ENCODE peak calls at places on chromosomes 12 and 14, in four cellular contexts. D, P, Q and T are unnamed samples.

GRCh38 chr14:26281280-26281998 is 316.4 kb downstream of the NOVA1 start:
- DNase-seq in Q (no peak), D (no peak), P (peak; percentile 77), T (no peak)

GRCh38 chr12:21992823-21993222 is 51.6 kb upstream of the ABCC9 start:
- DNase-seq in Q (no peak), P (peak; percentile 8), D (no peak), T (peak; percentile 20)

GRCh38 chr14:96016761-96017160 is 22.4 kb upstream of the C14orf132 start:
- DNase-seq in Q (peak; percentile 67), P (no peak), D (no peak), T (no peak)

GRCh38 chr14:102415671-102416070 is 52.9 kb downstream of the TECPR2 start:
- DNase-seq in Q (no peak), D (no peak), P (no peak), T (no peak)

GRCh38 chr12:24118675-24119074 is 169.2 kb upstream of the SOX5 start:
- DNase-seq in Q (no peak), P (peak; percentile 60), D (no peak), T (no peak)

GRCh38 chr12:131897276-131897675 is 2.9 kb downstream of the ULK1 start:
- DNase-seq in P (no peak), D (no peak), Q (no peak), T (no peak)

GRCh38 chr14:49999216-49999761 is 106.4 kb downstream of the ARF6 start:
- DNase-seq in Q (no peak), D (peak; percentile 58), P (peak; percentile 69), T (peak; percentile 85)

GRCh38 chr12:65962921-65963883 is 138.9 kb downstream of the HMGA2 start:
- DNase-seq in D (peak; percentile 5), Q (peak; percentile 45), P (no peak), T (peak; percentile 6)

GRCh38 chr14:76564471-76565119 is 188.7 kb downstream of the ESRRB start:
- DNase-seq in Q (peak; percentile 20), P (no peak), D (no peak), T (peak; percentile 1)

GRCh38 chr12:42985506-42985905 is 396.0 kb upstream of the PRICKLE1 start:
- DNase-seq in Q (peak; percentile 82), P (no peak), D (no peak), T (no peak)

GRCh38 chr14:76977793-76978730 is 50.4 kb downstream of the IRF2BPL start:
- DNase-seq in Q (no peak), D (peak; percentile 47), P (peak; percentile 38), T (no peak)

GRCh38 chr12:31585271-31585670 is 5.7 kb downstream of the DENND5B start:
- DNase-seq in D (no peak), Q (peak; percentile 32), P (no peak), T (no peak)

GRCh38 chr12:93960521-93960920 is 187.9 kb upstream of the PLXNC1 start:
- DNase-seq in D (no peak), P (peak; percentile 52), Q (no peak), T (no peak)

GRCh38 chr12:15808250-15808971 is 19.2 kb upstream of the EPS8 start:
- DNase-seq in P (peak; percentile 78), D (no peak), Q (no peak), T (no peak)

GRCh38 chr12:57238854-57239554 is 9.5 kb downstream of the SHMT2 start:
- DNase-seq in P (peak; percentile 89), D (peak; percentile 98), Q (peak; percentile 94), T (peak; percentile 90)

GRCh38 chr14:103597623-103598372 is 31.2 kb upstream of the KLC1 start:
- DNase-seq in Q (no peak), P (peak; percentile 88), D (no peak), T (no peak)

GRCh38 chr14:94370524-94370910 is 17.9 kb downstream of the SERPINA1 start:
- DNase-seq in P (no peak), Q (no peak), D (no peak), T (no peak)

GRCh38 chr14:97993508-97994019 is 1196.4 kb downstream of the VRK1 start:
- DNase-seq in Q (no peak), D (no peak), P (no peak), T (no peak)

GRCh38 chr12:108856428-108857157 is 790 bp downstream of the SSH1 start:
- DNase-seq in Q (peak; percentile 50), D (peak; percentile 51), P (peak; percentile 78), T (peak; percentile 26)

GRCh38 chr14:96143906-96144305 is 60.7 kb upstream of the BDKRB2 start:
- DNase-seq in Q (no peak), P (no peak), D (no peak), T (no peak)

GRCh38 chr14:58865520-58866281 is 227.9 kb downstream of the DACT1 start:
- DNase-seq in P (peak; percentile 70), D (peak; percentile 25), Q (no peak), T (no peak)

GRCh38 chr14:89428556-89429196 is 11.6 kb upstream of the FOXN3 start:
- DNase-seq in Q (peak; percentile 26), D (no peak), P (peak; percentile 31), T (no peak)

GRCh38 chr12:12909995-12910391 is 18.6 kb downstream of the GPRC5A start:
- DNase-seq in P (peak; percentile 68), Q (no peak), D (peak; percentile 32), T (peak; percentile 13)

GRCh38 chr14:32200368-32201195 is 1.3 kb upstream of the RNU6-7 start:
- DNase-seq in D (no peak), P (no peak), Q (no peak), T (peak; percentile 30)

GRCh38 chr12:1583421-1584078 is 10.8 kb downstream of the FBXL14 start:
- DNase-seq in P (peak; percentile 94), D (peak; percentile 81), Q (peak; percentile 92), T (peak; percentile 90)

GRCh38 chr12:122141911-122142725 is 31.9 kb downstream of the IL31 start:
- DNase-seq in D (no peak), P (no peak), Q (no peak), T (no peak)

GRCh38 chr14:51967521-51967920 is 21.8 kb upstream of the RTRAF start:
- DNase-seq in P (no peak), D (no peak), Q (no peak), T (no peak)

GRCh38 chr12:47273191-47273626 is 193.4 kb upstream of the AMIGO2 start:
- DNase-seq in P (no peak), Q (no peak), D (no peak), T (no peak)

GRCh38 chr14:105473033-105473676 is 1.5 kb upstream of the CRIP2 start:
- DNase-seq in P (no peak), D (peak; percentile 81), Q (no peak), T (no peak)

GRCh38 chr12:94169966-94170689 is 21.8 kb downstream of the PLXNC1 start:
- DNase-seq in P (no peak), D (no peak), Q (no peak), T (no peak)

GRCh38 chr12:120865094-120865493 is 39.1 kb downstream of the SPPL3 start:
- DNase-seq in Q (no peak), D (no peak), P (no peak), T (no peak)

GRCh38 chr14:95518045-95518751 is 1.7 kb upstream of the SYNE3 start:
- DNase-seq in Q (no peak), P (no peak), D (no peak), T (no peak)

GRCh38 chr12:60223242-60223641 is 627.4 kb downstream of the SLC16A7 start:
- DNase-seq in P (no peak), D (no peak), Q (no peak), T (no peak)

GRCh38 chr12:45483571-45483970 is 245.9 kb upstream of the ARID2 start:
- DNase-seq in D (no peak), Q (no peak), P (peak; percentile 36), T (no peak)

GRCh38 chr12:52216107-52216506 is 16.9 kb upstream of the KRT7 start:
- DNase-seq in D (no peak), Q (peak; percentile 44), P (no peak), T (no peak)

GRCh38 chr12:103538397-103538796 is 42.6 kb upstream of the C12orf42 start:
- DNase-seq in P (no peak), Q (no peak), D (no peak), T (no peak)

GRCh38 chr12:48780381-48781025 is 8.4 kb downstream of the ADCY6 start:
- DNase-seq in Q (no peak), P (no peak), D (no peak), T (no peak)

GRCh38 chr12:105699209-105699608 is 368.7 kb downstream of the C12orf75 start:
- DNase-seq in Q (no peak), D (no peak), P (no peak), T (no peak)
- H3K4me1 ChIP-seq in Q (no peaks in the 10 kb centered on the region), D (no peaks in the 10 kb centered on the region), P (no peaks in the 10 kb centered on the region), T (no peaks in the 10 kb centered on the region)

GRCh38 chr12:27823038-27823437 is 43.0 kb upstream of the MANSC4 start:
- DNase-seq in Q (no peak), D (no peak), P (no peak), T (no peak)
- H3K4me2 ChIP-seq in Q (no peak overlapping the region), D (no peak overlapping the region), P (no peak overlapping the region), T (peak overlapping the region; percentile 61)

GRCh38 chr14:55351111-55351510 is 60.5 kb downstream of the ATG14 start:
- DNase-seq in Q (no peak), D (no peak), P (no peak), T (no peak)
- H4K20me1 ChIP-seq in Q (peaks cover 13% of the 10 kb centered on the region), D (no peaks in the 10 kb centered on the region), P (no peaks in the 10 kb centered on the region), T (no peaks in the 10 kb centered on the region)

DNA sequence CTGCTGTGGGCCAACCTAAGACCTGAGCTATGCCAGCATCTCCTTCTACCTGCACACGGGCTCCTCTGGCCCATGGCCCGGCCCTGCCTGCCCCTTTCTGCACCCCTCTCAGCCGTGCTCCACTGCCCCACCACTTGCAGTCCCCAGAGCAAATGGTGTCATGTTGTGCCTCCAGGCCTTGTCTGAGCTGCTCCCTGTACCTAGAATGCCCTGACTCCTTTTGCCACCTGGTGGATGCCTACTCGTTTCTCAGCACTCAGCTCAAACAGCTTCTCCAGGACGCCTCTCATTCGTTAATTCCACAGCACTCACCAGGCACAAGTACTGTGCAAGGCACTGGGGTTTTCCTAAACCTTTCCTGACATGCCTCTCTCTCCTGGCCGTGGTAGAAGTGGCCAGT is 63.2 kb upstream of the PNMA1 start:
- DNase-seq in D (no peak), Q (peak; percentile 41), P (no peak), T (peak; percentile 71)
- H3K4me1 ChIP-seq in D (peaks cover 8% of the 10 kb centered on the region), Q (peaks cover under 1% of the 10 kb centered on the region), P (peaks cover 8% of the 10 kb centered on the region), T (peaks cover 76% of the 10 kb centered on the region)

GRCh38 chr14:92523752-92524151 is 10.2 kb downstream of the RIN3 start:
- DNase-seq in P (no peak), Q (no peak), D (no peak), T (no peak)
- H3K4me2 ChIP-seq in P (no peak overlapping the region), Q (no peak overlapping the region), D (no peak overlapping the region), T (no peak overlapping the region)

GRCh38 chr12:6605425-6606330 is 1.5 kb downstream of the CHD4 start:
- DNase-seq in P (no peak), Q (peak; percentile 51), D (peak; percentile 45), T (peak; percentile 52)
- H4K20me1 ChIP-seq in P (no peaks in the 10 kb centered on the region), Q (peaks cover 58% of the 10 kb centered on the region), D (peaks cover 45% of the 10 kb centered on the region), T (peaks cover 18% of the 10 kb centered on the region)

GRCh38 chr14:69613312-69614073 is 2.1 kb downstream of the SUSD6 start:
- DNase-seq in D (no peak), P (no peak), Q (no peak), T (no peak)
- H3K4me1 ChIP-seq in D (peaks cover 5% of the 10 kb centered on the region), P (peaks cover 12% of the 10 kb centered on the region), Q (peaks cover 60% of the 10 kb centered on the region), T (peaks cover 75% of the 10 kb centered on the region)